ENCODE peak calls at places on chromosomes 7 and 10, in eight cellular contexts. One of them, this sample, is unnamed.

GRCh38 chr7:42283553-42283952 is 46.5 kb upstream of the GLI3 start:
- DNase-seq in activated CD8-positive, alpha-beta T cell treated with anti-CD3 and anti-CD28 coated beads for 36 hours: no peak
- DNase-seq in lung: no peak
- DNase-seq in tibial artery: no peak
- DNase-seq in BJ: no peak
- DNase-seq in psoas muscle: no peak
- DNase-seq in vagina: no peak
- DNase-seq in GM12865: no peak
- DNase-seq in this sample: no peak

GRCh38 chr7:110119883-110120581 is 970.9 kb upstream of the LRRN3 start:
- DNase-seq in activated CD8-positive, alpha-beta T cell treated with anti-CD3 and anti-CD28 coated beads for 36 hours: no peak
- DNase-seq in lung: no peak
- DNase-seq in tibial artery: no peak
- DNase-seq in BJ: no peak
- DNase-seq in psoas muscle: no peak
- DNase-seq in vagina: no peak
- DNase-seq in GM12865: no peak
- DNase-seq in this sample: no peak

GRCh38 chr10:10362780-10363179 is 654.9 kb upstream of the CELF2 start:
- DNase-seq in activated CD8-positive, alpha-beta T cell treated with anti-CD3 and anti-CD28 coated beads for 36 hours: no peak
- DNase-seq in lung: no peak
- DNase-seq in tibial artery: no peak
- DNase-seq in BJ: no peak
- DNase-seq in psoas muscle: no peak
- DNase-seq in vagina: no peak
- DNase-seq in GM12865: no peak
- DNase-seq in this sample: no peak

GRCh38 chr10:4018054-4018511 is 233.1 kb upstream of the KLF6 start:
- DNase-seq in activated CD8-positive, alpha-beta T cell treated with anti-CD3 and anti-CD28 coated beads for 36 hours: peak; percentile 51
- DNase-seq in lung: no peak
- DNase-seq in tibial artery: no peak
- DNase-seq in BJ: no peak
- DNase-seq in psoas muscle: no peak
- DNase-seq in vagina: no peak
- DNase-seq in GM12865: no peak
- DNase-seq in this sample: no peak

GRCh38 chr7:105216786-105217185 is 171.9 kb downstream of the SRPK2 start:
- DNase-seq in activated CD8-positive, alpha-beta T cell treated with anti-CD3 and anti-CD28 coated beads for 36 hours: no peak
- DNase-seq in lung: no peak
- DNase-seq in tibial artery: no peak
- DNase-seq in BJ: no peak
- DNase-seq in psoas muscle: no peak
- DNase-seq in vagina: no peak
- DNase-seq in GM12865: no peak
- DNase-seq in this sample: no peak

GRCh38 chr10:109205929-109206585 is 717.3 kb downstream of the XPNPEP1 start:
- DNase-seq in activated CD8-positive, alpha-beta T cell treated with anti-CD3 and anti-CD28 coated beads for 36 hours: no peak
- DNase-seq in lung: no peak
- DNase-seq in tibial artery: no peak
- DNase-seq in BJ: peak; percentile 91
- DNase-seq in psoas muscle: no peak
- DNase-seq in vagina: no peak
- DNase-seq in GM12865: no peak
- DNase-seq in this sample: no peak

GRCh38 chr7:98291717-98292116 is 10.2 kb downstream of the BRI3 start:
- DNase-seq in activated CD8-positive, alpha-beta T cell treated with anti-CD3 and anti-CD28 coated beads for 36 hours: no peak
- DNase-seq in lung: no peak
- DNase-seq in tibial artery: no peak
- DNase-seq in BJ: no peak
- DNase-seq in psoas muscle: no peak
- DNase-seq in vagina: no peak
- DNase-seq in GM12865: peak; percentile 32
- DNase-seq in this sample: no peak

GRCh38 chr10:57716884-57717283 is 550.8 kb downstream of the IPMK start:
- DNase-seq in activated CD8-positive, alpha-beta T cell treated with anti-CD3 and anti-CD28 coated beads for 36 hours: no peak
- DNase-seq in lung: no peak
- DNase-seq in tibial artery: no peak
- DNase-seq in BJ: no peak
- DNase-seq in psoas muscle: no peak
- DNase-seq in vagina: no peak
- DNase-seq in GM12865: no peak
- DNase-seq in this sample: no peak

GRCh38 chr7:149496642-149497391 is 792 bp downstream of the ZNF746 start:
- DNase-seq in activated CD8-positive, alpha-beta T cell treated with anti-CD3 and anti-CD28 coated beads for 36 hours: peak; percentile 60
- DNase-seq in lung: peak; percentile 48
- DNase-seq in tibial artery: no peak
- DNase-seq in BJ: no peak
- DNase-seq in psoas muscle: peak; percentile 76
- DNase-seq in vagina: no peak
- DNase-seq in GM12865: peak; percentile 58
- DNase-seq in this sample: peak; percentile 70

DNA sequence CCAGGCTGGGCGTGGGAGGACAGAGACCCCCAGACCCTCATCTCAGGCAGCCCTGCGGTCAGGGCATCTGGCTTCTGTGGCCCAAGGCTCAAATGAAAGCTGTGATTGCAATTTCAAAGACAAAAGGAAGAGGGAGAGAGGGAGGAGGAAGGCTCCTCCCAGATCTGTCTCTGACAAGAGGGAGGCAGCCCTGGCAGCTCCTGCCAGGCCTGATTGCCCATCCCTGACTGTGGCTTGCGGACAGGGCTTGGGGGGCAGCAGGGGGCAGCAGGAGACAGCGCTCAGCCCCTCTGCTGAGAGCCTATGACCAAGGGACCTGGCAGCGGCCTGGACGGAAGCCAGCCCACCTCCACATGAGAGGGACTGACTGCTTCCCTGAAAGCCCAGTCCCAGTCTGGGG is 91.8 kb downstream of the PTPRN2 start:
- DNase-seq in activated CD8-positive, alpha-beta T cell treated with anti-CD3 and anti-CD28 coated beads for 36 hours: peak; percentile 36
- DNase-seq in lung: no peak
- DNase-seq in tibial artery: no peak
- DNase-seq in BJ: no peak
- DNase-seq in psoas muscle: no peak
- DNase-seq in vagina: no peak
- DNase-seq in GM12865: peak; percentile 29
- DNase-seq in this sample: no peak
- TF ChIP-seq CTCF in activated CD8-positive, alpha-beta T cell treated with anti-CD3 and anti-CD28 coated beads for 36 hours: peak; percentile 23
- TF ChIP-seq CTCF in lung: no peak
- TF ChIP-seq CTCF in tibial artery: no peak
- TF ChIP-seq CTCF in BJ: no peak
- TF ChIP-seq CTCF in psoas muscle: no peak
- TF ChIP-seq CTCF in vagina: no peak
- TF ChIP-seq CTCF in GM12865: peak; percentile 24
- TF ChIP-seq CTCF in this sample: peak; percentile 36

GRCh38 chr10:129332476-129332875 is 134.6 kb upstream of the MGMT start:
- DNase-seq in activated CD8-positive, alpha-beta T cell treated with anti-CD3 and anti-CD28 coated beads for 36 hours: peak; percentile 39
- DNase-seq in lung: no peak
- DNase-seq in tibial artery: no peak
- DNase-seq in BJ: no peak
- DNase-seq in psoas muscle: no peak
- DNase-seq in vagina: no peak
- DNase-seq in GM12865: peak; percentile 3
- DNase-seq in this sample: no peak
- TF ChIP-seq CTCF in activated CD8-positive, alpha-beta T cell treated with anti-CD3 and anti-CD28 coated beads for 36 hours: peak; percentile 57
- TF ChIP-seq CTCF in lung: no peak
- TF ChIP-seq CTCF in tibial artery: peak; percentile 11
- TF ChIP-seq CTCF in BJ: no peak
- TF ChIP-seq CTCF in psoas muscle: peak; percentile 36
- TF ChIP-seq CTCF in vagina: no peak
- TF ChIP-seq CTCF in GM12865: peak; percentile 40
- TF ChIP-seq CTCF in this sample: peak; percentile 39

GRCh38 chr7:79245623-79246249 is 207.7 kb downstream of the MAGI2 start:
- DNase-seq in activated CD8-positive, alpha-beta T cell treated with anti-CD3 and anti-CD28 coated beads for 36 hours: no peak
- DNase-seq in lung: no peak
- DNase-seq in tibial artery: no peak
- DNase-seq in BJ: no peak
- DNase-seq in psoas muscle: no peak
- DNase-seq in vagina: no peak
- DNase-seq in GM12865: no peak
- DNase-seq in this sample: no peak
- TF ChIP-seq CTCF in activated CD8-positive, alpha-beta T cell treated with anti-CD3 and anti-CD28 coated beads for 36 hours: no peak
- TF ChIP-seq CTCF in lung: no peak
- TF ChIP-seq CTCF in tibial artery: no peak
- TF ChIP-seq CTCF in BJ: no peak
- TF ChIP-seq CTCF in psoas muscle: no peak
- TF ChIP-seq CTCF in vagina: no peak
- TF ChIP-seq CTCF in GM12865: no peak
- TF ChIP-seq CTCF in this sample: no peak

DNA sequence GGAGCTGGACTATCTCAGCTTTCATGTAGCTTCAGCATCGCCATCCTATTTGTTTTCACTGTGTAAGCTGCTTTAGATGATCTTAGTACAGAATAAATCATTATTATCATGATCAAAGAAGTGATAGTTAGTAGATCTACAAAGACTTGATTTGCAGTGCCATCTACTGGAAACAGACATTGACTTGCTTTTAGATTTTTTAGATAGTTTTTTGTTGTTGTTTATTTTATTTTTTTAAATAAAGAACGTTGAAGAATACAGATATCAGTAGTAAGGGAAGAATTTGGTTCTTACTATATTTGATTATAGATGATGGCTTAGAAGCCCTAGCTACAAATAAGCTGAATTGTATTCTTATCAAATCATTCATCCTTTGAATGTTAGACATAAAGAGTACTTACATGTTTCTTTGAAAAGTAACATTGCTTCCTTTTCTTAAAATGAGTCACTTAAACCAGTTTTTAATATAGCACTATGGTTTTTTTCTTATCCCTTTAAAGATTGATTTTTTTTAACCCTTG is 6.3 kb upstream of the SFMBT2 start:
- DNase-seq in activated CD8-positive, alpha-beta T cell treated with anti-CD3 and anti-CD28 coated beads for 36 hours: no peak
- DNase-seq in lung: no peak
- DNase-seq in tibial artery: no peak
- DNase-seq in BJ: no peak
- DNase-seq in psoas muscle: no peak
- DNase-seq in vagina: no peak
- DNase-seq in GM12865: peak; percentile 51
- DNase-seq in this sample: no peak
- TF ChIP-seq CTCF in activated CD8-positive, alpha-beta T cell treated with anti-CD3 and anti-CD28 coated beads for 36 hours: peak; percentile 73
- TF ChIP-seq CTCF in lung: peak; percentile 36
- TF ChIP-seq CTCF in tibial artery: peak; percentile 27
- TF ChIP-seq CTCF in BJ: peak; percentile 35
- TF ChIP-seq CTCF in psoas muscle: peak; percentile 55
- TF ChIP-seq CTCF in vagina: peak; percentile 17
- TF ChIP-seq CTCF in GM12865: peak; percentile 37
- TF ChIP-seq CTCF in this sample: peak; percentile 50

DNA sequence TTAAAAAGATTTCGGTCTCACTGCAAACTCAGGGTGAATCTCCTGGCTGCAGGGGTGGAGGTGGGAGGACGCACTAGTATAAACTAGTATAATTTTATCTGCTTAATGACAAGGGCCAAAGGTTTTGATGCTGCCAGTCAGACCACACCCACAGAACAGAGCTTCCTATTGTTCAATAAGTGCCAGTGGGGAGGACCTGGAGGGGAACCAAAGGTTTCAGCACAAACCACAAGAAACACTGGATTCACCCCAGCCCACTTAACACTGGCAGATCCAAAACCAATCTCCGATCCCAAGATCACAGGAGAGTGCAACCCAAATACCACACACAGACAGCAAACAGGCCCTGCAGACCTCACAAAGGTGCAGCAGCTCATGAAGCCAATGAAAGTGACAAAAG is 6.6 kb downstream of the VOPP1 start:
- DNase-seq in activated CD8-positive, alpha-beta T cell treated with anti-CD3 and anti-CD28 coated beads for 36 hours: peak; percentile 28
- DNase-seq in lung: no peak
- DNase-seq in tibial artery: no peak
- DNase-seq in BJ: no peak
- DNase-seq in psoas muscle: no peak
- DNase-seq in vagina: no peak
- DNase-seq in GM12865: no peak
- DNase-seq in this sample: no peak
- TF ChIP-seq CTCF in activated CD8-positive, alpha-beta T cell treated with anti-CD3 and anti-CD28 coated beads for 36 hours: no peak
- TF ChIP-seq CTCF in lung: no peak
- TF ChIP-seq CTCF in tibial artery: no peak
- TF ChIP-seq CTCF in BJ: no peak
- TF ChIP-seq CTCF in psoas muscle: no peak
- TF ChIP-seq CTCF in vagina: no peak
- TF ChIP-seq CTCF in GM12865: no peak
- TF ChIP-seq CTCF in this sample: no peak

GRCh38 chr7:139065323-139065722 is 29.5 kb upstream of the ZC3HAV1L start:
- DNase-seq in activated CD8-positive, alpha-beta T cell treated with anti-CD3 and anti-CD28 coated beads for 36 hours: no peak
- DNase-seq in lung: no peak
- DNase-seq in tibial artery: no peak
- DNase-seq in BJ: no peak
- DNase-seq in psoas muscle: no peak
- DNase-seq in vagina: no peak
- DNase-seq in GM12865: no peak
- DNase-seq in this sample: no peak

GRCh38 chr7:139071683-139072082 is 35.8 kb upstream of the ZC3HAV1L start:
- DNase-seq in activated CD8-positive, alpha-beta T cell treated with anti-CD3 and anti-CD28 coated beads for 36 hours: no peak
- DNase-seq in lung: no peak
- DNase-seq in tibial artery: no peak
- DNase-seq in BJ: no peak
- DNase-seq in psoas muscle: no peak
- DNase-seq in vagina: no peak
- DNase-seq in GM12865: no peak
- DNase-seq in this sample: no peak

GRCh38 chr7:139066315-139066714 is 30.5 kb upstream of the ZC3HAV1L start:
- DNase-seq in activated CD8-positive, alpha-beta T cell treated with anti-CD3 and anti-CD28 coated beads for 36 hours: no peak
- DNase-seq in lung: no peak
- DNase-seq in tibial artery: no peak
- DNase-seq in BJ: no peak
- DNase-seq in psoas muscle: no peak
- DNase-seq in vagina: no peak
- DNase-seq in GM12865: no peak
- DNase-seq in this sample: no peak

DNA sequence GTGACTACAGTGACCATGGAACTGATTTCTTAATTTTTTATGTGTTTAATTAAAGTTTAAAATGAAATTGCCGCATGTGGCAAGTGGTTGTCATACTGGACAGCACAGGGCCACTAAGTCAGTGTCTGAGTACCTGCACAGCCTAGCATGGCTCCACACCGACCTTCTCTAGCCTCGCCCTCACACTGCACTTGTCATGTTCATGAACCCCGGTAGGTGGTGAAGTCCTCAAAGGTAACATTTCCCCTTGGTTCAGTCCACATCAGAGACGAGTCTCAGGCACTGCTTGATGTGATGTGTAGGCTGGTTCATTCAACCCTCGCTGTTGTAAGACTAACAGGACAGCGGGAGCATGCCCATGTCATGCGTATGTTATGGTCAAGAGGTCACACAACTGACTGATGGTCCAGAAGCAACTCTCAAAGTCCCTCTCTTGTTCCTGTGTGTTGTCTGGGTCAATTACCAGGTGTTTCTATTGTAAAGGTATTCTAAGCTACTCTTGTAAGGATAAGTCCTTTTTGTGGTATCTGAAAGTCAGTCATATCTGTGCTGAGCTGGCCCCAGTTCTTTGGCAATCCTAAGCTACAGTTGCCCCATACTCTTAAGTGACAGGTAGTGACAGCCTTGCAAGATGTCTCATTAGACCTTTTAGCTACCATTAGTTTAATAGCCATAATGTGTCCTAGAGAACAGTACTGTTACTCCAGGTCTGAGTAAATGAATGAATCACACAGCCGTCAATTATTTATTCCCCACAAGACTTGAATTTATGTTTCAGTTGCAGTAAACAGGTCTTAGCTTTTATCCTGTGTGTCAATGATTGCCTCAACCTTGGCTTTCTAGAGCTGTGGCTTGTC is 32.9 kb upstream of the ZC3HAV1L start:
- DNase-seq in activated CD8-positive, alpha-beta T cell treated with anti-CD3 and anti-CD28 coated beads for 36 hours: peak; percentile 52
- DNase-seq in lung: no peak
- DNase-seq in tibial artery: no peak
- DNase-seq in BJ: no peak
- DNase-seq in psoas muscle: no peak
- DNase-seq in vagina: no peak
- DNase-seq in GM12865: no peak
- DNase-seq in this sample: no peak
- TF ChIP-seq CTCF in activated CD8-positive, alpha-beta T cell treated with anti-CD3 and anti-CD28 coated beads for 36 hours: peak; percentile 37
- TF ChIP-seq CTCF in lung: no peak
- TF ChIP-seq CTCF in tibial artery: no peak
- TF ChIP-seq CTCF in BJ: no peak
- TF ChIP-seq CTCF in psoas muscle: no peak
- TF ChIP-seq CTCF in vagina: no peak
- TF ChIP-seq CTCF in GM12865: no peak
- TF ChIP-seq CTCF in this sample: no peak

This sample was measured in GM13977.